ENCODE peak calls at places on chromosomes 12 and 14, in ten cellular contexts. X, R, Y, W, F, C, Q, B, K and G are unnamed samples.

GRCh38 chr12:1453801-1454200 is 140.6 kb downstream of the FBXL14 start:
- DNase-seq in X (no peak), W (no peak), Q (no peak), Y (no peak), K (no peak), B (no peak), R (no peak), F (no peak), C (no peak), G (no peak)

GRCh38 chr12:88471641-88472040 is 108.6 kb downstream of the KITLG start:
- DNase-seq in F (peak), Q (no peak), K (no peak), C (peak), X (peak), Y (peak), B (peak), R (no peak), W (no peak), G (peak)

GRCh38 chr12:65125247-65125646 is 4.1 kb upstream of the WIF1 start:
- DNase-seq in Y (no peak), C (no peak), X (no peak), F (no peak), B (peak), K (no peak), W (no peak), Q (no peak), R (no peak), G (no peak)

GRCh38 chr14:51328089-51328941 is 88.3 kb downstream of the TMX1 start:
- DNase-seq in Y (peak), Q (no peak), X (peak), W (peak), F (no peak), B (no peak), R (no peak), C (peak), K (no peak), G (peak)

GRCh38 chr14:73180385-73180805 is 44.1 kb downstream of the PSEN1 start:
- DNase-seq in R (no peak), B (no peak), Q (no peak), W (no peak), F (peak), C (peak), X (no peak), Y (no peak), K (no peak), G (peak)

GRCh38 chr12:105933671-105934665 is 204.8 kb downstream of the NUAK1 start:
- DNase-seq in X (peak), F (peak), Y (peak), K (no peak), C (peak), R (peak), B (no peak), Q (no peak), W (no peak), G (peak)

GRCh38 chr12:325886-326285 is 63.2 kb downstream of the KDM5A start:
- DNase-seq in R (no peak), B (no peak), Q (no peak), X (no peak), C (no peak), F (peak), W (no peak), K (no peak), Y (no peak), G (no peak)

GRCh38 chr12:62848418-62848817 is 86.5 kb downstream of the PPM1H start:
- DNase-seq in Q (no peak), X (no peak), B (no peak), R (no peak), W (no peak), F (peak), C (no peak), Y (no peak), K (no peak), G (peak)

GRCh38 chr12:18849761-18850160 is 111.8 kb downstream of the CAPZA3 start:
- DNase-seq in F (no peak), Y (no peak), C (peak), X (no peak), W (no peak), R (no peak), Q (no peak), K (no peak), B (no peak), G (peak)

GRCh38 chr14:20988717-20989116 is 1.1 kb upstream of the METTL17 start:
- DNase-seq in K (no peak), X (no peak), Y (no peak), B (no peak), W (no peak), C (no peak), F (no peak), R (no peak), Q (no peak), G (no peak)

GRCh38 chr12:121628037-121628436 is 1.7 kb downstream of the ORAI1 start:
- DNase-seq in Q (no peak), B (no peak), Y (no peak), W (no peak), X (peak), C (peak), K (no peak), F (no peak), R (peak), G (no peak)

GRCh38 chr12:6820171-6820570 is 1.4 kb upstream of the GPR162 start:
- DNase-seq in W (no peak), Y (no peak), Q (no peak), F (no peak), K (no peak), C (no peak), B (no peak), R (no peak), X (no peak), G (no peak)

GRCh38 chr12:117226505-117226904 is 36.2 kb upstream of the FBXO21 start:
- DNase-seq in W (no peak), Q (no peak), Y (no peak), B (no peak), X (no peak), R (no peak), K (no peak), C (no peak), F (no peak), G (no peak)

GRCh38 chr12:79707830-79708229 is 17.1 kb upstream of the PAWR start:
- DNase-seq in W (no peak), Q (no peak), B (no peak), F (no peak), K (no peak), Y (no peak), X (no peak), R (no peak), C (no peak), G (no peak)

GRCh38 chr14:54362089-54362504 is 34.7 kb upstream of the CDKN3 start:
- DNase-seq in K (no peak), X (no peak), R (no peak), C (no peak), Q (no peak), F (no peak), Y (no peak), B (no peak), W (no peak), G (no peak)

GRCh38 chr12:126362964-126363363 is 1297.7 kb downstream of the AACS start:
- DNase-seq in Y (no peak), R (no peak), B (no peak), W (no peak), Q (no peak), F (no peak), X (no peak), K (no peak), C (no peak), G (no peak)

GRCh38 chr14:104546591-104547309 is 32.8 kb upstream of the C14orf180 start:
- DNase-seq in C (no peak), B (no peak), X (no peak), R (no peak), W (no peak), Y (no peak), F (no peak), Q (no peak), K (no peak), G (no peak)